ENCODE peak calls at places on chromosome 17, in four cellular contexts. N is K562, Q is heart left ventricle, K is adrenal gland. F is an unnamed sample.

GRCh38 chr17:3944485-3945388 is 19.5 kb downstream of the ATP2A3 start:
- DNase-seq in N (peak; percentile 97), Q (peak; percentile 56), K (peak; percentile 85), F (peak; percentile 61)

GRCh38 chr17:43020789-43021738 is 1.1 kb downstream of the VAT1 start:
- DNase-seq in N (peak; percentile 83), Q (peak; percentile 79), K (peak; percentile 85), F (peak; percentile 59)

GRCh38 chr17:36683387-36683786 is 82.0 kb downstream of the MRM1 start:
- DNase-seq in N (no peak), Q (no peak), K (no peak), F (no peak)

GRCh38 chr17:61221597-61222471 is 177.8 kb upstream of the TBX2 start:
- DNase-seq in N (no peak), Q (no peak), K (no peak), F (no peak)

GRCh38 chr17:70622382-70623260 is 453.3 kb downstream of the KCNJ2 start:
- DNase-seq in N (no peak), Q (peak; percentile 39), K (no peak), F (no peak)

GRCh38 chr17:73841431-73842060 is 197.3 kb upstream of the SDK2 start:
- DNase-seq in N (no peak), Q (no peak), K (no peak), F (no peak)

GRCh38 chr17:72351884-72352346 is 231.1 kb downstream of the SOX9 start:
- DNase-seq in N (no peak), Q (no peak), K (no peak), F (no peak)

GRCh38 chr17:4786516-4786915 is 352 bp upstream of the VMO1 start:
- DNase-seq in N (no peak), Q (peak; percentile 33), K (no peak), F (peak; percentile 7)

GRCh38 chr17:65552214-65552613 is 9.2 kb downstream of the AXIN2 start:
- DNase-seq in N (no peak), Q (no peak), K (no peak), F (peak; percentile 24)

GRCh38 chr17:72697602-72698146 is 394.8 kb downstream of the SLC39A11 start:
- DNase-seq in N (no peak), Q (no peak), K (no peak), F (no peak)

GRCh38 chr17:31318298-31319190 is 2.9 kb downstream of the EVI2A start:
- DNase-seq in N (no peak), Q (peak; percentile 41), K (peak; percentile 38), F (no peak)

GRCh38 chr17:37373530-37374159 is 2.1 kb upstream of the C17orf78 start:
- DNase-seq in N (peak; percentile 66), Q (peak; percentile 32), K (peak; percentile 71), F (peak; percentile 76)

GRCh38 chr17:28860363-28860808 is 5.6 kb downstream of the ERAL1 start:
- DNase-seq in N (peak; percentile 85), Q (no peak), K (no peak), F (no peak)

GRCh38 chr17:21029032-21029431 is 13.8 kb downstream of the USP22 start:
- DNase-seq in N (no peak), Q (no peak), K (no peak), F (no peak)

GRCh38 chr17:12296120-12296727 is 275.5 kb downstream of the MAP2K4 start:
- DNase-seq in N (no peak), Q (peak; percentile 19), K (no peak), F (no peak)

GRCh38 chr17:9522074-9522473 is 53.5 kb downstream of the STX8 start:
- DNase-seq in N (no peak), Q (peak; percentile 16), K (peak; percentile 24), F (no peak)

GRCh38 chr17:73489991-73490390 is 154.3 kb downstream of the SDK2 start:
- DNase-seq in N (no peak), Q (no peak), K (no peak), F (no peak)

GRCh38 chr17:33021731-33022408 is 30.2 kb downstream of the SPACA3 start:
- DNase-seq in N (no peak), Q (no peak), K (no peak), F (no peak)

GRCh38 chr17:40015005-40015997 is at the start of gene CSF3:
- DNase-seq in N (no peak), Q (no peak), K (no peak), F (no peak)

GRCh38 chr17:13587487-13588338 is 14.0 kb downstream of the HS3ST3A1 start:
- DNase-seq in N (no peak), Q (no peak), K (no peak), F (no peak)

GRCh38 chr17:1180434-1180742 is 607 bp upstream of the ABR start:
- DNase-seq in N (no peak), Q (no peak), K (no peak), F (no peak)

GRCh38 chr17:1182831-1183578 is 3.2 kb upstream of the ABR start:
- DNase-seq in N (no peak), Q (no peak), K (no peak), F (no peak)

GRCh38 chr17:1179635-1180433 is at the start of gene ABR:
- DNase-seq in N (peak; percentile 78), Q (peak; percentile 66), K (peak; percentile 72), F (peak; percentile 77)

GRCh38 chr17:1180958-1181768 is 1.4 kb upstream of the ABR start:
- DNase-seq in N (no peak), Q (no peak), K (no peak), F (no peak)

DNA sequence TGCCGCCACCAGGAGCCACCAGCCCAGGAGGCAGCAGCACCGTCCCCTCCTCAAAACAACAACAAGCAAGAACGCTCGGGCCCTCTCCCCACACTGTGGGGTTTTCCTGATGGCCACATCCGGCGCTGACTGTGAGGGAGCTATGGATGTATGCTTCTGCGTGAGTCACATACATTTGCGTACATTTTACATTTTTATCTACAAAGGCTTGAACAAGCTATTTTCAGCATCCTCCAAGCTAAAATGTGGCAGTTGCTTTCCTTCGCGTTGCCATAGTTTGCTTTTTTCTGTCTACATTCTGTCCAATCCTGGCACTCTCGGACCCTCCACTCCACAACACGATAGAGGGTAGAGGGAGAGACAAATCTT is 2.0 kb upstream of the ABR start:
- DNase-seq in N (no peak), Q (no peak), K (no peak), F (no peak)
- H3K4me1 ChIP-seq in N (no peaks in the 10 kb centered on the region), Q (peaks cover 53% of the 10 kb centered on the region), K (peaks cover 38% of the 10 kb centered on the region), F (no peaks in the 10 kb centered on the region)

DNA sequence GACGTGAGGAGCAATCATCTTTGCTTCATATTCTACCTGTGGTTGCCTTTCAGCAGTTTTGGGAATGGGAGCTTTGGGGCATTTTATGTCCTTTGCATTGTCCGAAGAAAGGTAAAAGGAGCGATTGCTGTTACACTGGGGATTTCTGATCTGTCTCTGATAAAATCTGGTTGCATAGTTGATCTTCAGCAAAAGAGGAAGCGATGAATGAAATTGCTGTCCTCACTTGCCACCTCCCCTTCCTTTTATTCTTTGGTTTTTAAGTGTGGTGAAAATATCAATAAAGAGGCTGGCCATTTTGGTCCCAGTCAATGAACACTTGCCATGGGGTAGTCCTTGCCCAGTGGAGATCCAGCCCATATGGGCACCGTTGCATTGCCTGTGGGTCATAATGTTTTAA is 236.8 kb downstream of the MSI2 start:
- DNase-seq in N (no peak), Q (no peak), K (no peak), F (no peak)
- H3K27ac ChIP-seq in N (no peak overlapping the region), Q (no peak overlapping the region), K (no peak overlapping the region), F (no peak overlapping the region)

DNA sequence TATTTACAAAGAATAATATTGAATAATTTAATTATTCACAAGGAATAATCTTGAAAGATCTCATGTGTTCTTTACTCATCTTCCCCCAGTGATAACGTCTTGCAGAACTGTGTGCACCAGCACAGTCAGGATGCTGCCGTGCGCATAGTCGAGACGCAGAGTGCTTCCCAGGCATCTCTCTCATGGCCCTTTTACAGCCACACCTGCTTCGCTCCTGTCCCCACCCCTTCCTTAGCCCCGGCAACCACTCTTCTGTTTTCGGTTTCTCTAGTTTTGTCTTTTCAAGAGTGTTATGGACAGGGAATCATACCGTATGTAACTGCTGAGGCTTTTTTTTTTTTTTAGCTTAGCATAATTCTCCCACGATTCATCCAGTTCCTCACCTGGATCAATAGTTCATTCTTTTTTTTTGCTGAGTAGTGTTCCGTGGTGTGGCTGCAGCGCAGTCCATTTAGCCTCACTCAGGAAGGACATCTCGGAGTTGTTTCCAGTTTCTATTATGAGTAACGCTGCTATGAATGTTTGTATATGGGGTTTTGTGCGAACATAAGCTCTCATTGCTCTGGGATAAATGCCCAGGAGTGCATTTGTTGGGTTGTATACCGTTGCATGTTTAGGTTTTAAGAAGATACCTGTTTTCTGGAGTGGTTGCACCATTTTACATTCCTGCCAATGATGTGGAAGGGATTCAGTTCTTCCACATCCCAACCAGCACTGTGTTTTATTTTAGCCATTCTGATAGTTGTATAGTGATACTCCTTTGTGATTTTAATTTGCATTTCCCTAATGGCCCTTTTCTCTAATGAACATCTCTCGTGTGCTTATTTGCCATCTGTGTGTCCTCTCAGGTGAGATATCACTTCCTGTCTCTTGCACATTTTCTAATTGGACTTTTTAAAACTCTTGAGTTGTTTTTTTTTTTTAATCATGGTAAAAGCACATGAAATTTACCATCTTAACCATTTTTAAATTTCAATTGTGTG is 47.6 kb downstream of the SEC14L1 start:
- DNase-seq in N (no peak), Q (no peak), K (no peak), F (no peak)
- H3K4me1 ChIP-seq in N (no peaks in the 10 kb centered on the region), Q (peaks cover 53% of the 10 kb centered on the region), K (peaks cover 67% of the 10 kb centered on the region), F (no peaks in the 10 kb centered on the region)

DNA sequence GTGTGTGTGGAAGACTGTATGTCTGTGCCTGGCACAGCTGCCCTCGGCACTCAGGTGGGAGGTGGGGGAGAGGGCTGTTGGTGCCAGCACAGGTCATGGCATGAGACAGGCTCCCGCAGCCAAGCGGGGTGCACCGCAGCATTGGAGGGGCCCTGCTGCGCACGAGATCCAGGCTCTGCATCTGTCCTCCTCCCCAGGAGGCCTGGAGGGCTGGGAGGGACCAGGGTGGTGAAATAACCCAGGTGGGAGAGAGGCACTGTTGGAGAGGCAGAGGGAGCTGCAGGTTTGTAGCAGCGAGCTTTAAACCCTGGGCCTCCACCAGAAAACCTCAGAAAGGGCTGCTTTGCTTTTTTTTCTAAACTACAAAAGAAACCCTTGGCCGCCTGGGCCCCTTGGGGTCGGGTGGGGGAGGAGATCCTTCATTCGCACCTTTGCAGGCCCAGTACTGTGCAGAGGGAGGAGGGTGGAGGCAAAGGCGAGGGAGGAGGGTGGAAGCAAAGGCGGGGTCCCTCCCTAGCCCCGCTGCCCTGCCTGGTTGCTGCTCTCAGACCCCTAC is 241.7 kb downstream of the SEC14L1 start:
- DNase-seq in N (no peak), Q (no peak), K (no peak), F (no peak)
- H3K27ac ChIP-seq in N (no peak overlapping the region), Q (no peak overlapping the region), K (peak overlapping the region; percentile 41), F (no peak overlapping the region)

GRCh38 chr17:83098241-83099085 is 19.1 kb downstream of the METRNL start:
- DNase-seq in N (no peak), Q (no peak), K (no peak), F (no peak)
- H3K4me1 ChIP-seq in N (peaks cover 5% of the 10 kb centered on the region), Q (peaks cover 35% of the 10 kb centered on the region), K (peaks cover 22% of the 10 kb centered on the region), F (peaks cover 31% of the 10 kb centered on the region)

DNA sequence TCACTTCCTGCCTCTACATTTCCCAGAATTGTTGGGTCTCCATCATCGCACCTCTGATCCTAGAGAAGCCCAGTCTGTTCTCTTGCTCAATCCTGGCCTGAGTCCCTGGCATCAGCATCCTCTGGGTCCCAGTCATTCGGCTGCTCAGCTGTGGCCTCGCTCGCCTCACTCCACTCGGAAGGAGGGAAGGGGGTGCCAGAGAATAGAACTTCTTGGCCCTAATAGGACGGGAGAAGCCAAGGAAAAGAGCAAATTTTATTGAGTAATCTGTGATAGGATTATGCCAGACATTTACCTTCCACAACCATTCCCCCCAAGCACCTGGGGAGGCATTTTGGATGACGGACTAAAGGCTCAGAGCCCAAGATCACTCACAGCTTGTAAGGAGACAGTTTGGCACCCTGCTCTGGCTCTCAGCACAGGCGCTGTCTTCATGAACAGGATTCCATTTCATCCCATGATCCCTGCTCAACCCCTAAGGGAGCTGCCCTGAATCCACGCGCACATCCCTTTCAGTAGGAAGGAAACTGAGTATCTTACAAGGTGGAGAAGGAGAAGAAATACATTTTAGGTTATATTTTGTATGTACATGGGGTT is 492 bp upstream of the CLEC10A start:
- DNase-seq in N (no peak), Q (no peak), K (no peak), F (no peak)
- H3K27ac ChIP-seq in N (no peak overlapping the region), Q (peak overlapping the region; percentile 50), K (no peak overlapping the region), F (no peak overlapping the region)

F was measured in pancreas.